ENCODE peak calls at places on chromosomes 7 and 10, in five cellular contexts. S, N, O, I and Z are unnamed samples.

GRCh38 chr7:155471728-155472127 is 13.8 kb downstream of the EN2 start:
- DNase-seq in S (no peak), N (no peak), O (no peak), I (no peak), Z (no peak)

GRCh38 chr7:1936006-1936310 is 265.9 kb downstream of the ELFN1 start:
- DNase-seq in S (no peak), N (no peak), O (no peak), I (no peak), Z (no peak)

GRCh38 chr7:16398211-16399017 is 22.9 kb downstream of the CRPPA start:
- DNase-seq in S (no peak), N (no peak), O (no peak), I (no peak), Z (no peak)

GRCh38 chr7:151550601-151551286 is 31.0 kb upstream of the RHEB start:
- DNase-seq in S (no peak), N (no peak), O (peak; percentile 23), I (no peak), Z (no peak)

GRCh38 chr7:131107343-131108211 is 220.1 kb upstream of the MKLN1 start:
- DNase-seq in S (no peak), N (peak; percentile 89), O (peak; percentile 83), I (peak; percentile 75), Z (peak; percentile 88)

GRCh38 chr7:43725251-43725650 is 4.1 kb downstream of the COA1 start:
- DNase-seq in S (no peak), N (no peak), O (no peak), I (no peak), Z (no peak)

GRCh38 chr7:37424995-37425394 is 23.7 kb downstream of the ELMO1 start:
- DNase-seq in S (no peak), N (no peak), O (no peak), I (no peak), Z (no peak)

GRCh38 chr10:102113261-102113955 is 6.8 kb downstream of the LDB1 start:
- DNase-seq in S (no peak), N (no peak), O (no peak), I (no peak), Z (no peak)

GRCh38 chr10:110843796-110844616 is 27.7 kb upstream of the PDCD4 start:
- DNase-seq in S (no peak), N (no peak), O (peak; percentile 88), I (no peak), Z (no peak)

GRCh38 chr7:101625076-101625914 is 3.8 kb downstream of the MYL10 start:
- DNase-seq in S (no peak), N (no peak), O (no peak), I (no peak), Z (no peak)

GRCh38 chr10:4809156-4809555 is 16.9 kb upstream of the AKR1E2 start:
- DNase-seq in S (no peak), N (no peak), O (peak; percentile 15), I (no peak), Z (no peak)

GRCh38 chr7:44099669-44100068 is 4.5 kb upstream of the AEBP1 start:
- DNase-seq in S (no peak), N (no peak), O (no peak), I (no peak), Z (no peak)

GRCh38 chr7:2069472-2069860 is 163.3 kb downstream of the MAD1L1 start:
- DNase-seq in S (no peak), N (no peak), O (no peak), I (no peak), Z (no peak)

DNA sequence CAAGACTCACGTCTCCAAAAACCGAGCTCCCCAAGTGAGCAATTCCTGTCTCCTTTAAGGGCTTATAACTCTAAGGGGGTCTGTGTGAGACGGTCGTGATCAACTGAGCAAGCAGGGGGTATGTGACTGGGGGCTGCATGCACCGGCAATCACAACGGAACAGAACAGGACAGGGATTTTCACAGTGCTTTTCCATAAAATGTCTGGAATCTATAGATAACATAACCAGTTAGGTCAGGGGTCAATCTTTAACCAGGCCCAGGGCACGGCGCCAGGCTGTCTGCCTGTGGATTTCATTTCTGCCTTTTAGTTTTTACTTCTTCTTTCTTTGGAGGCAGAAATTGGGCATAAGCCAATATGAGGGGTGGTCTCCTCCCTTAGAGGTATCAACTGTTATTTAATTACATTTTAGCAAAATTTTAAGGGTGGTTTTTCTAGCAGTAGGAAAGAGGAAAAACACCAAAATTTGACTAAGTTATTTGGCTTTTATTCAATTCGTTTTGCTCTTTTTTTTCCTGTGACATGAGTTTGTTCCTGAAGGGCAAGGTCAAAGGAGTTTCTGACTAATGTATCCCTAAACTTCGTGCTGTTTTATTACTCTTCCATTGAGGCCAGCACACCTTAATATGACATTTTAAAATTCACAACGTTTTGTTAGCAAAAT is 121.4 kb upstream of the SEC61G start:
- DNase-seq in S (no peak), N (no peak), O (peak; percentile 49), I (no peak), Z (no peak)
- TF ChIP-seq GABPA in S (no peak), N (no peak), O (no peak), I (no peak), Z (no peak)

DNA sequence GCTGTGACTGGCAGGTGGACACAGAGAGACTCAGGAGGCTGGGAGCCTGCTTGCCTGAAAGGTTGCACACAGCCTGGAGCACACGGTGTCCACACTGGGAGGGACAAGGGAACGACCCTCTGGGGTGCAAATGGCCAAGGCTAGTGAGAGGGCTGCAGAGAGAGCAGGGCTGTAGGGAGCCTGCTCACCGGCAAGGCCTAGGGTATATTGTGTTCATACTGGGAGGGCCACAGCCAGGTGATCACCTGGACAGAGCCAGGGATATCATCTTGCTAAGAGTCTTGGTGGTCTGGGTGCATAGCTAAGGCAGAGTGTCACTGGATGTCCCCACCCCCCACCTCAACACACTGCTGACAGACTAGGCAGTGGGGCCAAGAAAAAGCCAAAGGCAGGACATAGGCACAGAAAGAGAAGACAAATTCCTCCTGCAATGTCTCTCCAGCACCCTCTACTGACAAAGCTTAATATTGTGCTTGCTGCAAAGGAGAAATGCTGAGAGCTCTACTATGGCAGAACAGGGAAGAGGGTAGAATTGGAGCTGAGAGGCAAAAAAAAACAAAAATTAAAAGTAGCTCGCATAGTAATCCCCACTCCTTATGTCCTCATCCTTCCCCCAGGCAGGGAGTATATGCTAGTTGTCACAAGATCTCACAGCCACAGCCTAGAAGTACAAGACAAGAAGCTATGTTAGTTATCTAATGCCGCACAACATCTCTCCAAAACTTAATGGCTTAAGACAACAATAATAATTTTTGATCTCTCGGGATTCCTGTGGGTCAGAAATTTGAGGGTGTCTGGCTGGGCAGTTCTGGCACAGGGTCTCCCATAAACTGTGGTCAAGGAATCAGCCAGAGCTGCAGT is 40.0 kb downstream of the CPVL start:
- DNase-seq in S (no peak), N (no peak), O (peak; percentile 56), I (no peak), Z (peak; percentile 43)
- TF ChIP-seq GABPA in S (no peak), N (no peak), O (no peak), I (no peak), Z (no peak)

GRCh38 chr7:159006610-159007130 is 138.0 kb downstream of the VIPR2 start:
- DNase-seq in S (no peak), N (no peak), O (no peak), I (peak; percentile 76), Z (no peak)

GRCh38 chr7:159008417-159008816 is 136.2 kb downstream of the VIPR2 start:
- DNase-seq in S (no peak), N (no peak), O (no peak), I (no peak), Z (no peak)

GRCh38 chr7:159005618-159006017 is 139.0 kb downstream of the VIPR2 start:
- DNase-seq in S (no peak), N (no peak), O (no peak), I (peak; percentile 75), Z (no peak)

GRCh38 chr7:159008055-159008405 is 136.6 kb downstream of the VIPR2 start:
- DNase-seq in S (no peak), N (no peak), O (no peak), I (no peak), Z (no peak)

DNA sequence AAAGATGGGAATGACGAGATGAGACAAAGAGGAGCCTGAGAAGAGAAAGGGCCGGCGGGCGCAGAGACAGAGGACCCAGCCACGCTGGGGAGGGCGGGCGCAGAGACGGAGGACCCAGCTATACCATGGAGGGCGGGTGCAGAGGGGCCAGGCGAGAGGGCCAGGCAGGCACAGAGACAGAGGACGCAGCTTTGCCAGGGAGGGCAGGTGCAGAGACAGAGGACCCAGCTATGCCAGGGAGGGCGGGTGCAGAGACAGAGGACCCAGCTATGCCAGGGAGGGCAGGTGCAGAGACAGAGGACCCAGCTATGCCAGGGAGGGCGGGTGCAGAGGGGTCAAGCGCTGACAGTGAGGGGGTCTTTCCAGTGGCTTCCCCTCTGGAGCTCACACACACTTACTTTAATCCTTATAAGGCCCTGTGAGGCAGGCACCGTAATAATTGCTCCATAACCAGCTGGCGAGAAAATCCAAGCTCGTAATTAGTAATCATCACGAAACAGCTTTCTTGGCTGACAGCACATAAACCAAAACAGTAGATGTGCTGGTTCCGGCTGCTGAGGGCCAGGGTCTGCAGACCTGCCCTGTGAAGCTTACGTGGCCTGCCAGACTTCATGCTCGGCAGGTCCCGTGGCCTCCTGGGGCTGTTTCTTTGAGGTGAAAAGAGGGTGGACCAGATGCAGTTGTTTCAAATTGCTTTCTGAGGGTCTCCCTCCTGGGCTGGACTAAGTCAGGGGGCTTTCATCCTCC is 137.2 kb downstream of the VIPR2 start:
- DNase-seq in S (no peak), N (no peak), O (no peak), I (no peak), Z (no peak)
- TF ChIP-seq GABPA in S (no peak), N (no peak), O (no peak), I (no peak), Z (no peak)

DNA sequence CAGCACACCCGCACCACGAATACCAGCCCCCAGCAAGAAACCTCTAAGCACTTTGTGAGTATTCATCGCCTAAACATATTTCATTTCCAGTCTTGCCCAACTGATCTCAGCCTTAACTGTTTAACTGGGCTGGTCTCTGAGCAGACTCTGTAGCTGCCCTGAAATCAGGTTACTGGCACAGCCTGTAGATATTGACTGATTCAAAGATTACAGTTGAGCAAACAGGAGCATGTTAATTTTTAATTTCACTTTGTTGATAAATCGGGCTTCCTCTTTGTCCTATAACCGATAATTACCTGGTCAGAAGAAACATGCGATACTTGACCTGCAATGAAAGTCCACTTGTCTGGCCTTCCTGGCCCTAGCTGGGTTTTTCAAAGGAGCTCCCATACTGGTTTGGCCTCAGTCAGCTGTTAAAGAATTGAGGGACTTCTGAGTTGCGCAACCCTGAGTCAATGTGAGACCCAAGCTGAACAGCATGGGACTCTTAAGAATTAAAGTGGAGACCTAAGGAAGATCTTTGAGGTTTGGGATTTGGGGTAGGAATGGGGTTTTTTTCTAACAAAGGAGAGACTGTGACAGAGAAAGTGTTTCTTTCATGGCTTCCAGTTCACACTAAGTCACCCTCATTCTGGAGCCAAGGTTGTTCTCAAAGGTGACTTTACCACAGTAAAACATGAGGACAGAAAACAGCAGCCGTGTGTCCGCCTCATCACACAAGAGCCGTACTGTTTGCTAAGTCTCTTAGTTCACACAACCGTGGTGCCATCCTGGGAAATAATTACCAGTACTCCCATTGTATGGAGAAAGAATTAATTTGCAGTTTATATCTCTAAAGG is 76.0 kb downstream of the PPP1R3C start:
- DNase-seq in S (no peak), N (no peak), O (peak; percentile 95), I (no peak), Z (no peak)
- TF ChIP-seq GABPA in S (no peak), N (no peak), O (no peak), I (no peak), Z (no peak)

GRCh38 chr7:127251458-127252379 is 1.0 kb downstream of the GRM8 start:
- DNase-seq in S (no peak), N (no peak), O (no peak), I (no peak), Z (peak; percentile 70)
- TF ChIP-seq GABPA in S (no peak), N (no peak), O (no peak), I (no peak), Z (no peak)